ENCODE peak calls at places on chromosome 17, in five cellular contexts. Q is BJ, K is cardiac muscle cell, J is lower leg skin, Z is PC-9. Y is an unnamed sample.

GRCh38 chr17:72514888-72515287 is 394.1 kb downstream of the SOX9 start:
- DNase-seq in Q (no peak), K (peak), Z (no peak), J (no peak), Y (no peak)

GRCh38 chr17:59366773-59367656 is 35.6 kb downstream of the YPEL2 start:
- DNase-seq in Z (peak), K (no peak), Q (no peak), J (no peak), Y (no peak)

GRCh38 chr17:75430159-75430748 is 24.8 kb upstream of the GRB2 start:
- DNase-seq in Z (no peak), Q (peak), J (no peak), K (peak), Y (peak)

GRCh38 chr17:80851277-80851925 is 140.2 kb upstream of the CHMP6 start:
- DNase-seq in Q (no peak), J (no peak), Z (no peak), K (no peak), Y (no peak)

GRCh38 chr17:81514485-81514734 is 1.8 kb upstream of the ACTG1 start:
- DNase-seq in J (no peak), Z (no peak), K (no peak), Q (no peak), Y (no peak)

GRCh38 chr17:64326420-64327054 is 63.5 kb upstream of the TEX2 start:
- DNase-seq in J (peak), Q (no peak), Z (peak), K (peak), Y (no peak)

GRCh38 chr17:78759203-78759968 is 22.7 kb downstream of the CYTH1 start:
- DNase-seq in K (peak), Q (no peak), Z (no peak), J (no peak), Y (no peak)

GRCh38 chr17:42521036-42521435 is 15.0 kb upstream of the NAGLU start:
- DNase-seq in Z (no peak), J (no peak), Q (no peak), K (no peak), Y (no peak)

GRCh38 chr17:37802712-37803416 is 58.0 kb upstream of the HNF1B start:
- DNase-seq in Z (no peak), J (peak), Q (peak), K (peak), Y (no peak)

GRCh38 chr17:57668332-57668731 is 76.8 kb downstream of the CCDC182 start:
- DNase-seq in J (no peak), K (no peak), Z (no peak), Q (no peak), Y (no peak)

GRCh38 chr17:10875411-10875810 is 37.5 kb upstream of the PIRT start:
- DNase-seq in J (no peak), Z (no peak), Q (no peak), K (peak), Y (no peak)

GRCh38 chr17:18191071-18191667 is 7.5 kb downstream of the ALKBH5 start:
- DNase-seq in K (peak), J (no peak), Z (no peak), Q (no peak), Y (no peak)
- H3K4me3 ChIP-seq in K (no peak), J (no peak), Z (no peak), Q (no peak), Y (no peak)

DNA sequence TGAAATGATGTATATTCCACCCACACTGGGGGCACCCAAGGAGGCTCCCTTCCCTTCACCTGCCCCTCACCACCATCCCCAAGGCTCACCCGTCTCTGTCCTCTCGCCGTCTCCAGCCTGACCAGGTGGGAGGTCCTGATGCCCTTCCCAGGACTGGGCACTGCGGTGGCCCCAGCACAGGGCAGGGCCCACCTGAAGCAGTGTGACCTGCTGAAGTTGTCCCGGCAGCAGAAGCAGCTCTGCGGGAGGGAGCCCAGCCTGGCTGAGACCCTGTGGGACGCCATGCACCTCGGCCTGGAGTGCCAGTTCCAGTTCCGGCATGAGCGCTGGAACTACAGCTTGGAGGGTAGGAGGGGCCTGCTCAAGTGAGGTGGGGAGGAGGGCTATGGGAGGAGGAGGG is 9.9 kb downstream of the PPY start:
- DNase-seq in K (no peak), J (no peak), Z (no peak), Q (no peak), Y (no peak)
- TF ChIP-seq CTCF in K (no peak), J (no peak), Z (no peak), Q (no peak), Y (no peak)

DNA sequence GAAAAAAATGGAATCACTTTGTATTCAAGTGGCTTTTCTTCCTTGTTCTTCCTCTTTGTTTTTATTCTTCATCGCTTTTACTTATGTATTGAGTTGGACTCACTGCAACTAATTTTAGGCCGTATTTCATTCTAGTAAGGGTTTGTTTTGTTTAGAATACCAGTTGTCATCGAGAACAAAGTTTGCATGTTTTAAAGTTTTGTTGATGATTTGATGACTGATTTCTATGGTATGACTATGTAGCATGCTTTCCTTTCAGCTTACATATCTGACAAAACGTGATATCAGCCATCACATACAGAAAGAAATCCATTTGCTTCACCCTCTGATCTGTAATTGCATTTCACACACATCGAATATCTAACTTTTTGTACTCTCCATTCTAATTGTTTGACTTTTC is 4.0 kb downstream of the PRKCA start:
- DNase-seq in Z (no peak), J (no peak), Q (no peak), K (peak), Y (no peak)
- H3K4me3 ChIP-seq in Z (peak), J (no peak), Q (no peak), K (no peak), Y (no peak)

DNA sequence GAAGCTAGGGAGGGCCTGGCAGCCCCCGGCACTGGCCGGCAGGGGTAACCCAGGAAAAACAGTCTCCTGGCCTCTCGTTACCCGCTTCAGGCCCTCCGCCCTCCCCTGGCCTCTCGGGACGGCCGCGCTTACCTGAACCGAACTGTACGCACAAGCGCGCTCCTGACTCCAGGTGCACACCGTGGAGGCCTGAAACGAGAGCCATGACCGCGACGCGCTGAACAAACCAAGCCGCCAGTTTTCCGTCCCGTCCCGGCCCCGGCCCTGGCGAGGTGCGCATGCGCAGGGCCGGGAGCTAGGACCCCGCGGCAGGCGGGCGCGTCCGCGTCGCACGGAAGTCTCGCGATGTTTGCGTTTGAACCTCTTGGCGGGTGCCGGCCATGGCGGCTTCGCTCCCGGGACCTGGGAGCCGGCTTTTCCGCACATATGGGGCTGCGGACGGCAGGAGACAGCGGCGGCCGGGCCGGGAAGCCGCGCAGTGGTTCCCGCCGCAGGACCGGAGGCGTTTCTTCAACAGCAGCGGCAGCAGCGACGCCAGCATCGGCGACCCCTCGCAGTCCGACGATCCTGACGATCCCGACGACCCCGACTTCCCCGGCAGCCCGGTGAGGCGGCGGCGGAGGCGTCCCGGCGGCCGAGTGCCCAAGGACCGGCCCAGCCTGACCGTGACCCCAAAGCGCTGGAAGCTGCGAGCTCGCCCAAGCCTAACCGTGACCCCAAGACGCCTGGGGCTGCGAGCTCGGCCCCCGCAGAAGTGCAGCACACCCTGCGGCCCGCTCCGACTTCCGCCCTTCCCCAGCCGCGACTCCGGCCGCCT is at the start of gene HASPIN:
- DNase-seq in Z (peak), K (peak), Q (no peak), J (peak), Y (no peak)
- TF ChIP-seq CTCF in Z (peak), K (peak), Q (peak), J (no peak), Y (peak)

GRCh38 chr17:31561469-31562412 is 170.3 kb downstream of the RAB11FIP4 start:
- DNase-seq in J (no peak), Q (no peak), K (no peak), Z (peak), Y (no peak)
- H3K4me3 ChIP-seq in J (no peak), Q (peak), K (no peak), Z (peak), Y (peak)

DNA sequence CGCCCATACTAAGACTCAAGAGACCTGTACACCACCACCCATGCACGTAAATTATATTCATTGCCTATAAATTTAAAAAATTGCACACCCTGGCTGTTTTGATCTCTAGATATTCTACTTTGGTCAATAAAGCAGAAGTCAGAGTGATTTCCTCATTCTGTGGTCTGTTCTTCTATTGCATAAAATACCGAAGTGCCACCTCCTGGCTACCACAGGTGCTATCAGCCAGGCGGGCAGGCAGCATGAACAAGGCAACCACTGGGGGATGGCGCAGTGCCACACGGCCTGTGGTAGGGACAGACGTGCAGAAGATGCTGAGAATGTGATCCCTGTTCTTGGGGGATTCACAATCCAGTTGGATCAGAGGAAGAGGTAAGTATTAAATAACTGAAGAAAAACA is 122.3 kb downstream of the CDK5R1 start:
- DNase-seq in K (no peak), Z (peak), J (no peak), Q (no peak), Y (no peak)
- TF ChIP-seq CTCF in K (no peak), Z (peak), J (no peak), Q (no peak), Y (peak)

DNA sequence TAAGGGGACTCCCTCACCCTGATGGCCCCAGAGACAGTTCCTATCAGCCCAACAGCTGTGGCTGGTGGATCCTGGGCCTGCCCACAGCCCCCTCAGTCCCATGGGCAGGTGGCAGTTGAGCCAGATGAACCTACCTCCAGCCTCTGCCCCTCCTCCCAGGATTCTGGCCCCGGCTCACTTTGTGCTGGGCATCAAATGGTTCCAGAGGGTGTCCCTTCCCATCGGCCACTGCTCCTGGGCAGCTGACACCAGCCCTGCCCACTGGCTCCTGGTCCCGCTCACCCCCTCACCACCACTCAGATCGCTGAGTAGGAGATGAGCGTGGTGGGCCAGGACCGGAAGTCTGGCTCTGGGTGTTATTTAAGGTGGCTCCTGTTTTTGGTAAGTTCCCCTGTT is 2.0 kb downstream of the TTYH2 start:
- DNase-seq in Z (no peak), Q (no peak), K (no peak), J (no peak), Y (no peak)
- H3K4me3 ChIP-seq in Z (no peak), Q (no peak), K (no peak), J (no peak), Y (no peak)

Y was measured in AG04449.